ENCODE peak calls at places on chromosomes 3 and 15, in ten cellular contexts. One of them, this sample, is unnamed.

GRCh38 chr15:38878946-38879345 is 314.3 kb upstream of the RASGRP1 start:
- DNase-seq in neural progenitor cell: no peak
- DNase-seq in CD8-positive, alpha-beta T cell: no peak
- DNase-seq in colonic mucosa: no peak
- DNase-seq in cardiac fibroblast: no peak
- DNase-seq in brain microvascular endothelial cell: no peak
- DNase-seq in kidney epithelial cell: no peak
- DNase-seq in astrocyte: no peak
- DNase-seq in adrenal gland: no peak
- DNase-seq in body of pancreas: peak; percentile 13
- DNase-seq in this sample: no peak

GRCh38 chr3:40088527-40089170 is 220.9 kb upstream of the EIF1B start:
- DNase-seq in neural progenitor cell: no peak
- DNase-seq in CD8-positive, alpha-beta T cell: no peak
- DNase-seq in colonic mucosa: no peak
- DNase-seq in cardiac fibroblast: no peak
- DNase-seq in brain microvascular endothelial cell: no peak
- DNase-seq in kidney epithelial cell: no peak
- DNase-seq in astrocyte: no peak
- DNase-seq in adrenal gland: no peak
- DNase-seq in body of pancreas: no peak
- DNase-seq in this sample: no peak

GRCh38 chr3:96863129-96863740 is 48.8 kb downstream of the EPHA6 start:
- DNase-seq in neural progenitor cell: peak; percentile 72
- DNase-seq in CD8-positive, alpha-beta T cell: no peak
- DNase-seq in colonic mucosa: peak; percentile 18
- DNase-seq in cardiac fibroblast: peak; percentile 60
- DNase-seq in brain microvascular endothelial cell: peak; percentile 3
- DNase-seq in kidney epithelial cell: peak; percentile 9
- DNase-seq in astrocyte: no peak
- DNase-seq in adrenal gland: peak; percentile 40
- DNase-seq in body of pancreas: peak; percentile 39
- DNase-seq in this sample: peak; percentile 50

GRCh38 chr3:3119393-3119851 is 7.3 kb upstream of the TRNT1 start:
- DNase-seq in neural progenitor cell: no peak
- DNase-seq in CD8-positive, alpha-beta T cell: no peak
- DNase-seq in colonic mucosa: no peak
- DNase-seq in cardiac fibroblast: no peak
- DNase-seq in brain microvascular endothelial cell: no peak
- DNase-seq in kidney epithelial cell: no peak
- DNase-seq in astrocyte: no peak
- DNase-seq in adrenal gland: no peak
- DNase-seq in body of pancreas: no peak
- DNase-seq in this sample: no peak

GRCh38 chr15:41791970-41792637 is 17.8 kb downstream of the MAPKBP1 start:
- DNase-seq in neural progenitor cell: no peak
- DNase-seq in CD8-positive, alpha-beta T cell: no peak
- DNase-seq in colonic mucosa: no peak
- DNase-seq in cardiac fibroblast: no peak
- DNase-seq in brain microvascular endothelial cell: no peak
- DNase-seq in kidney epithelial cell: no peak
- DNase-seq in astrocyte: no peak
- DNase-seq in adrenal gland: no peak
- DNase-seq in body of pancreas: no peak
- DNase-seq in this sample: no peak

GRCh38 chr3:125057186-125057850 is 1.5 kb upstream of the HEG1 start:
- DNase-seq in neural progenitor cell: no peak
- DNase-seq in CD8-positive, alpha-beta T cell: no peak
- DNase-seq in colonic mucosa: no peak
- DNase-seq in cardiac fibroblast: peak; percentile 89
- DNase-seq in brain microvascular endothelial cell: peak; percentile 67
- DNase-seq in kidney epithelial cell: no peak
- DNase-seq in astrocyte: peak; percentile 84
- DNase-seq in adrenal gland: peak; percentile 47
- DNase-seq in body of pancreas: no peak
- DNase-seq in this sample: peak; percentile 88

GRCh38 chr3:123028233-123028828 is 768 bp upstream of the SEMA5B start:
- DNase-seq in neural progenitor cell: peak; percentile 81
- DNase-seq in CD8-positive, alpha-beta T cell: no peak
- DNase-seq in colonic mucosa: peak; percentile 27
- DNase-seq in cardiac fibroblast: peak; percentile 80
- DNase-seq in brain microvascular endothelial cell: peak; percentile 43
- DNase-seq in kidney epithelial cell: peak; percentile 18
- DNase-seq in astrocyte: peak; percentile 42
- DNase-seq in adrenal gland: peak; percentile 39
- DNase-seq in body of pancreas: peak; percentile 25
- DNase-seq in this sample: peak; percentile 59

GRCh38 chr3:120280026-120280425 is 5.0 kb downstream of the GPR156 start:
- DNase-seq in neural progenitor cell: no peak
- DNase-seq in CD8-positive, alpha-beta T cell: no peak
- DNase-seq in colonic mucosa: no peak
- DNase-seq in cardiac fibroblast: no peak
- DNase-seq in brain microvascular endothelial cell: no peak
- DNase-seq in kidney epithelial cell: no peak
- DNase-seq in astrocyte: no peak
- DNase-seq in adrenal gland: no peak
- DNase-seq in body of pancreas: no peak
- DNase-seq in this sample: no peak

GRCh38 chr15:70892912-70893560 is 410 bp downstream of the LRRC49 start:
- DNase-seq in neural progenitor cell: peak; percentile 37
- DNase-seq in CD8-positive, alpha-beta T cell: no peak
- DNase-seq in colonic mucosa: no peak
- DNase-seq in cardiac fibroblast: peak; percentile 82
- DNase-seq in brain microvascular endothelial cell: peak; percentile 66
- DNase-seq in kidney epithelial cell: no peak
- DNase-seq in astrocyte: peak; percentile 41
- DNase-seq in adrenal gland: no peak
- DNase-seq in body of pancreas: no peak
- DNase-seq in this sample: peak; percentile 62

GRCh38 chr3:185658943-185659342 is 72.8 kb downstream of the SENP2 start:
- DNase-seq in neural progenitor cell: no peak
- DNase-seq in CD8-positive, alpha-beta T cell: no peak
- DNase-seq in colonic mucosa: no peak
- DNase-seq in cardiac fibroblast: no peak
- DNase-seq in brain microvascular endothelial cell: no peak
- DNase-seq in kidney epithelial cell: no peak
- DNase-seq in astrocyte: no peak
- DNase-seq in adrenal gland: no peak
- DNase-seq in body of pancreas: no peak
- DNase-seq in this sample: no peak

GRCh38 chr3:96813820-96814580 is 394 bp upstream of the EPHA6 start:
- DNase-seq in neural progenitor cell: peak; percentile 77
- DNase-seq in CD8-positive, alpha-beta T cell: no peak
- DNase-seq in colonic mucosa: peak; percentile 38
- DNase-seq in cardiac fibroblast: peak; percentile 57
- DNase-seq in brain microvascular endothelial cell: peak; percentile 4
- DNase-seq in kidney epithelial cell: peak; percentile 7
- DNase-seq in astrocyte: peak; percentile 36
- DNase-seq in adrenal gland: no peak
- DNase-seq in body of pancreas: peak; percentile 65
- DNase-seq in this sample: peak; percentile 24

GRCh38 chr3:8712045-8712870 is 21.3 kb upstream of the CAV3 start:
- DNase-seq in neural progenitor cell: no peak
- DNase-seq in CD8-positive, alpha-beta T cell: no peak
- DNase-seq in colonic mucosa: no peak
- DNase-seq in cardiac fibroblast: peak; percentile 10
- DNase-seq in brain microvascular endothelial cell: no peak
- DNase-seq in kidney epithelial cell: peak; percentile 35
- DNase-seq in astrocyte: peak; percentile 45
- DNase-seq in adrenal gland: no peak
- DNase-seq in body of pancreas: no peak
- DNase-seq in this sample: peak; percentile 65

GRCh38 chr3:8709287-8709686 is 24.3 kb upstream of the CAV3 start:
- DNase-seq in neural progenitor cell: no peak
- DNase-seq in CD8-positive, alpha-beta T cell: no peak
- DNase-seq in colonic mucosa: no peak
- DNase-seq in cardiac fibroblast: no peak
- DNase-seq in brain microvascular endothelial cell: no peak
- DNase-seq in kidney epithelial cell: no peak
- DNase-seq in astrocyte: no peak
- DNase-seq in adrenal gland: no peak
- DNase-seq in body of pancreas: no peak
- DNase-seq in this sample: no peak

GRCh38 chr3:8709801-8710524 is 23.6 kb upstream of the CAV3 start:
- DNase-seq in neural progenitor cell: no peak
- DNase-seq in CD8-positive, alpha-beta T cell: no peak
- DNase-seq in colonic mucosa: no peak
- DNase-seq in cardiac fibroblast: no peak
- DNase-seq in brain microvascular endothelial cell: no peak
- DNase-seq in kidney epithelial cell: no peak
- DNase-seq in astrocyte: no peak
- DNase-seq in adrenal gland: no peak
- DNase-seq in body of pancreas: peak; percentile 16
- DNase-seq in this sample: no peak

GRCh38 chr3:8712871-8713360 is 20.7 kb upstream of the CAV3 start:
- DNase-seq in neural progenitor cell: no peak
- DNase-seq in CD8-positive, alpha-beta T cell: no peak
- DNase-seq in colonic mucosa: no peak
- DNase-seq in cardiac fibroblast: no peak
- DNase-seq in brain microvascular endothelial cell: no peak
- DNase-seq in kidney epithelial cell: no peak
- DNase-seq in astrocyte: no peak
- DNase-seq in adrenal gland: no peak
- DNase-seq in body of pancreas: no peak
- DNase-seq in this sample: no peak

GRCh38 chr3:8713901-8714759 is 19.5 kb upstream of the CAV3 start:
- DNase-seq in neural progenitor cell: peak; percentile 22
- DNase-seq in CD8-positive, alpha-beta T cell: no peak
- DNase-seq in colonic mucosa: no peak
- DNase-seq in cardiac fibroblast: peak; percentile 16
- DNase-seq in brain microvascular endothelial cell: no peak
- DNase-seq in kidney epithelial cell: no peak
- DNase-seq in astrocyte: no peak
- DNase-seq in adrenal gland: no peak
- DNase-seq in body of pancreas: no peak
- DNase-seq in this sample: no peak
- TF ChIP-seq CTCF in neural progenitor cell: peak; percentile 59
- TF ChIP-seq CTCF in CD8-positive, alpha-beta T cell: no peak
- TF ChIP-seq CTCF in colonic mucosa: no peak
- TF ChIP-seq CTCF in cardiac fibroblast: peak; percentile 67
- TF ChIP-seq CTCF in brain microvascular endothelial cell: peak; percentile 66
- TF ChIP-seq CTCF in kidney epithelial cell: peak; percentile 39
- TF ChIP-seq CTCF in astrocyte: no peak
- TF ChIP-seq CTCF in adrenal gland: no peak
- TF ChIP-seq CTCF in body of pancreas: no peak
- TF ChIP-seq CTCF in this sample: peak; percentile 11

GRCh38 chr3:108125550-108126071 is 34.8 kb upstream of the CD47 start:
- DNase-seq in neural progenitor cell: peak; percentile 5
- DNase-seq in CD8-positive, alpha-beta T cell: peak; percentile 35
- DNase-seq in colonic mucosa: no peak
- DNase-seq in cardiac fibroblast: no peak
- DNase-seq in brain microvascular endothelial cell: no peak
- DNase-seq in kidney epithelial cell: no peak
- DNase-seq in astrocyte: no peak
- DNase-seq in adrenal gland: no peak
- DNase-seq in body of pancreas: no peak
- DNase-seq in this sample: no peak
- H3K4me3 ChIP-seq in neural progenitor cell: no peak overlapping the region
- H3K4me3 ChIP-seq in CD8-positive, alpha-beta T cell: peak overlapping the region; percentile 55
- H3K4me3 ChIP-seq in colonic mucosa: no peak overlapping the region
- H3K4me3 ChIP-seq in cardiac fibroblast: no peak overlapping the region
- H3K4me3 ChIP-seq in brain microvascular endothelial cell: no peak overlapping the region
- H3K4me3 ChIP-seq in kidney epithelial cell: no peak overlapping the region
- H3K4me3 ChIP-seq in astrocyte: no peak overlapping the region
- H3K4me3 ChIP-seq in adrenal gland: no peak overlapping the region
- H3K4me3 ChIP-seq in body of pancreas: no peak overlapping the region
- H3K4me3 ChIP-seq in this sample: no peak overlapping the region

DNA sequence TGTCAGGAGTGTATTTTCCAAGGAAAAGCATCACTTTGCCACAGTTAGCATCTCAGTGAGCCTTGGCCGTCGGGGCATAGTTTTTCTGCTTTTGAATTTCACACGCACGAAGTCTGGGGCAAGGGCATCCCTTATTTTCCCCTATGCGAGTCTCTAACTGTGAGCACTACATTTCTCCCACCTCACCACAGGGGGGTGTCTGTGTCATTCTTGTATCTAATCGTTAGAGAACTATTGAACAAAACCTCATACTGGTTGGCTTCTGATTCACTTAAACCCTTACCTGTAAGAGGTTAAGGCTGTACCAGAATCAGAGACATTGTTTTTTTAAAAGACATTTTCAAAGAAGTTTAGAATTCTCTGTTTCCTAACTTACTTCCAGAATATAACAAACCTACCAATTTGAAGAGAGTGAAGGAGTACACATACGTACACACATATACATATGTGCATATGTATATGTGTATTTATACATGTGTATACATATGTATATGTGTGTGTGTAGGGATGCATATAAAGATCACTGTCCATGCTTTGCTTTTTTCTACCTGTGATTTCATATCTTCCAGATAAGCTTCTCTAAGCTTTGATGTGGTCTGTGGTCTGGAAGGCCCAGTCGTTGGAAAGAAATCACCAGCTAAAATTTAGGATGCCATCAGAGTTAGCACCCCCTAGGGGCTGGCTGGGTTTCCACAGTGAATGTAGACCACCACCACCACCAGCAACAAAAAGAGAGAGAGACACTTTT is 49.4 kb downstream of the MYZAP start:
- DNase-seq in neural progenitor cell: peak; percentile 44
- DNase-seq in CD8-positive, alpha-beta T cell: no peak
- DNase-seq in colonic mucosa: no peak
- DNase-seq in cardiac fibroblast: peak; percentile 59
- DNase-seq in brain microvascular endothelial cell: peak; percentile 20
- DNase-seq in kidney epithelial cell: no peak
- DNase-seq in astrocyte: peak; percentile 13
- DNase-seq in adrenal gland: no peak
- DNase-seq in body of pancreas: peak; percentile 38
- DNase-seq in this sample: peak; percentile 30
- TF ChIP-seq CTCF in neural progenitor cell: peak; percentile 53
- TF ChIP-seq CTCF in CD8-positive, alpha-beta T cell: peak; percentile 24
- TF ChIP-seq CTCF in colonic mucosa: peak; percentile 43
- TF ChIP-seq CTCF in cardiac fibroblast: peak; percentile 54
- TF ChIP-seq CTCF in brain microvascular endothelial cell: peak; percentile 64
- TF ChIP-seq CTCF in kidney epithelial cell: peak; percentile 68
- TF ChIP-seq CTCF in astrocyte: peak; percentile 46
- TF ChIP-seq CTCF in adrenal gland: peak; percentile 34
- TF ChIP-seq CTCF in body of pancreas: peak; percentile 26
- TF ChIP-seq CTCF in this sample: peak; percentile 35

DNA sequence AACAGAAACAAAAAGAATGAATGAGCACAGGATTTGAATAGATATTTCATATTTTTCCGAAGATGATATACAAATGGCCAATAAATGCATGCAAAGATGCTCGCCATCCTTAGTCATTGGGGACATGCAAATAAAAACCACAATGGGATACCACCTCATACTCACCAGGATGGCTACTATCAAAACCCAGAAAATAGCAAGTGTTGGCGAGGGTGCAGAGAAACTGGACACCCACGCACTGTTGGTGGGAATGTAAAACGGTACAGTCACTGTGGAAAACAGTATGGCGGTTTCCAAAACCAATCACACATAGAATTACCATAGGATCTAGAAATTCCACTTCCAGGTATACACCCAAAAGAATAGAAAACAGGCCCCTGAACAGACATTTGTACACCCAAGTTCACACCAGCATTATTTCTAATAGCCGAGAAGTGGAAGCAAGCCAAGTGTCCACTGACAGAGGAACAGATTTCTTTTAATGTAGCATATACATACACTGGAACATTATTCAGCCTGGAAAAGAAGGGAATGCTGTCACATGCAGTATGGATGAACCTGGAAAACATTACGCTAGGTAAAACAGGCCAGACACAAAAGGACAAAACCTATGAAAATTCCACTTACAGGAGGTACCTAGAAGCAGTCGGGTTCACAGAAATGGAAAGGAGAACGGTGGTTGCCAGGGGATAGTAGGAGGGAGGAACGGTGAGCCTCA is 3.6 kb downstream of the RNF168 start:
- DNase-seq in neural progenitor cell: no peak
- DNase-seq in CD8-positive, alpha-beta T cell: no peak
- DNase-seq in colonic mucosa: no peak
- DNase-seq in cardiac fibroblast: peak; percentile 35
- DNase-seq in brain microvascular endothelial cell: no peak
- DNase-seq in kidney epithelial cell: no peak
- DNase-seq in astrocyte: no peak
- DNase-seq in adrenal gland: no peak
- DNase-seq in body of pancreas: no peak
- DNase-seq in this sample: no peak
- H3K4me3 ChIP-seq in neural progenitor cell: peak overlapping the region; percentile 72
- H3K4me3 ChIP-seq in CD8-positive, alpha-beta T cell: peak overlapping the region; percentile 35
- H3K4me3 ChIP-seq in colonic mucosa: peak overlapping the region; percentile 87
- H3K4me3 ChIP-seq in cardiac fibroblast: peak overlapping the region; percentile 39
- H3K4me3 ChIP-seq in brain microvascular endothelial cell: peak overlapping the region; percentile 56
- H3K4me3 ChIP-seq in kidney epithelial cell: peak overlapping the region; percentile 51
- H3K4me3 ChIP-seq in astrocyte: peak overlapping the region; percentile 97
- H3K4me3 ChIP-seq in adrenal gland: no peak overlapping the region
- H3K4me3 ChIP-seq in body of pancreas: no peak overlapping the region
- H3K4me3 ChIP-seq in this sample: peak overlapping the region; percentile 79

This sample was measured in bronchial epithelial cell.